ENCODE peak calls at places on chromosomes 12 and 14, in ten cellular contexts. C is T1000; D is endothelial cell of umbilical vein; O is stimulated activated effector memory CD8-positive, alpha-beta T cell treated with anti-CD3 and anti-CD28 coated beads, Interleukin-12 subunit alpha, Interleukin-12 subunit beta, amount 100 ng/mL, for 72 hours; G is stimulated activated naive B cell treated with anti-CD40 and anti-IgM and Interleukin-4, amounts not matched to agents 10 μg/mL and 1 μg/mL and 100 μg/mL, for 72 hours; Z is AG10803; E is stimulated activated CD4-positive, alpha-beta T cell treated with anti-CD3 and anti-CD28 coated beads, Interleukin-1b, Interleukin-23, amount 100 ng/mL, for 24 hours; U is iPS-NIHi11; B is tibial nerve; H is A549. J is an unnamed sample.

GRCh38 chr12:51591020-51591901 is at the start of gene SCN8A:
- DNase-seq in O (peak), Z (peak), G (no peak), E (peak), D (peak), U (peak), H (peak), C (no peak), B (no peak), J (no peak)

GRCh38 chr12:115257791-115258190 is 573.8 kb upstream of the TBX3 start:
- DNase-seq in G (no peak), Z (peak), O (no peak), U (no peak), C (no peak), D (no peak), B (no peak), E (no peak), H (no peak), J (no peak)

GRCh38 chr14:35133542-35134328 is 11.4 kb downstream of the PRORP start:
- DNase-seq in G (no peak), O (no peak), Z (no peak), E (no peak), B (no peak), H (peak), C (no peak), U (no peak), D (no peak), J (no peak)

GRCh38 chr14:42353315-42353714 is 746.6 kb downstream of the LRFN5 start:
- DNase-seq in O (no peak), C (no peak), U (no peak), E (no peak), B (no peak), G (no peak), H (no peak), Z (no peak), D (no peak), J (no peak)

GRCh38 chr12:15899282-15899870 is 11.8 kb upstream of the DERA start:
- DNase-seq in O (no peak), C (no peak), E (no peak), D (peak), B (no peak), Z (no peak), U (peak), H (peak), G (no peak), J (no peak)

GRCh38 chr14:51341338-51341737 is 101.3 kb downstream of the TMX1 start:
- DNase-seq in D (no peak), U (no peak), C (no peak), H (no peak), G (no peak), E (no peak), Z (no peak), B (no peak), O (no peak), J (no peak)

GRCh38 chr12:28543021-28543890 is 353.0 kb downstream of the CCDC91 start:
- DNase-seq in U (no peak), Z (no peak), G (no peak), B (no peak), D (no peak), C (no peak), H (no peak), E (no peak), O (no peak), J (no peak)

GRCh38 chr12:76883151-76883550 is 4.3 kb upstream of the CSRP2 start:
- DNase-seq in O (no peak), U (peak), E (no peak), Z (peak), B (no peak), C (peak), G (no peak), H (no peak), D (no peak), J (no peak)

GRCh38 chr14:57692671-57693070 is 173.2 kb downstream of the SLC35F4 start:
- DNase-seq in D (peak), G (no peak), H (peak), O (no peak), C (no peak), E (no peak), Z (peak), B (no peak), U (no peak), J (no peak)

GRCh38 chr12:750356-751191 is 1.8 kb upstream of the WNK1 start:
- DNase-seq in O (no peak), Z (no peak), B (no peak), D (no peak), C (no peak), E (no peak), H (no peak), G (no peak), U (no peak), J (no peak)

GRCh38 chr12:91813701-91814100 is 331.9 kb downstream of the BTG1 start:
- DNase-seq in C (no peak), E (no peak), D (no peak), Z (peak), B (no peak), U (no peak), O (no peak), H (no peak), G (no peak), J (no peak)

GRCh38 chr14:65880507-65880906 is 468.0 kb downstream of the FUT8 start:
- DNase-seq in C (no peak), Z (peak), D (no peak), O (no peak), B (no peak), G (no peak), U (no peak), E (no peak), H (no peak), J (no peak)

GRCh38 chr14:21528381-21529348 is 2.5 kb upstream of the SALL2 start:
- DNase-seq in E (no peak), H (no peak), O (no peak), Z (no peak), C (no peak), B (no peak), G (no peak), U (no peak), D (no peak), J (no peak)

GRCh38 chr12:23950011-23950774 is 723 bp upstream of the SOX5 start:
- DNase-seq in E (no peak), H (no peak), O (no peak), C (no peak), U (peak), G (no peak), Z (peak), B (no peak), D (peak), J (no peak)

GRCh38 chr12:131913666-131914065 is 15.4 kb upstream of the PUS1 start:
- DNase-seq in U (peak), D (no peak), E (no peak), G (no peak), B (no peak), O (no peak), H (no peak), Z (no peak), C (no peak), J (no peak)

GRCh38 chr14:85762523-85762922 is 232.6 kb downstream of the FLRT2 start:
- DNase-seq in O (no peak), H (no peak), C (no peak), E (no peak), U (no peak), B (no peak), Z (no peak), G (no peak), D (no peak), J (no peak)

J was measured in stimulated activated CD8-positive, alpha-beta memory T cell treated with anti-CD3 and anti-CD28 coated beads, Interleukin-7, amount 100 ng/mL, for 48 hours.